ENCODE peak calls at places on chromosomes 5 and 9, in eight cellular contexts. O is SK-N-SH, F is uterus, G is H9, C is PC-3, S is ovary, K is Peyer's patch, I is lung. X is an unnamed sample.
A peak's percentile ranks its signal among the peaks of the same experiment; 100 is the strongest.

GRCh38 chr9:6133346-6134063 is 82.1 kb upstream of the IL33 start:
- DNase-seq in O (no peak), F (no peak), G (no peak), C (peak; percentile 72), S (no peak), K (no peak), I (no peak), X (no peak)

GRCh38 chr9:115758441-115758840 is 395.1 kb upstream of the PAPPA start:
- DNase-seq in O (no peak), F (no peak), G (no peak), C (no peak), S (no peak), K (no peak), I (no peak), X (no peak)

GRCh38 chr5:65928341-65928752 is 2.0 kb downstream of the ERBIN start:
- DNase-seq in O (no peak), F (no peak), G (no peak), C (no peak), S (no peak), K (no peak), I (no peak), X (no peak)

GRCh38 chr5:11941566-11941965 is 37.3 kb upstream of the CTNND2 start:
- DNase-seq in O (no peak), F (no peak), G (no peak), C (no peak), S (no peak), K (no peak), I (no peak), X (no peak)

GRCh38 chr5:168790037-168790635 is 211.0 kb upstream of the PANK3 start:
- DNase-seq in O (no peak), F (no peak), G (no peak), C (no peak), S (no peak), K (no peak), I (no peak), X (no peak)

GRCh38 chr9:133113928-133114351 is 7.1 kb downstream of the RALGDS start:
- DNase-seq in O (peak; percentile 83), F (peak; percentile 15), G (no peak), C (no peak), S (peak; percentile 47), K (no peak), I (no peak), X (no peak)

GRCh38 chr9:91298304-91298703 is 63.4 kb downstream of the AUH start:
- DNase-seq in O (no peak), F (no peak), G (no peak), C (no peak), S (no peak), K (no peak), I (no peak), X (no peak)

GRCh38 chr9:91376239-91376638 is 14.5 kb upstream of the AUH start:
- DNase-seq in O (no peak), F (no peak), G (no peak), C (no peak), S (no peak), K (no peak), I (no peak), X (no peak)

GRCh38 chr5:169577966-169578365 is 5.6 kb upstream of the SPDL1 start:
- DNase-seq in O (peak; percentile 8), F (no peak), G (no peak), C (peak; percentile 54), S (no peak), K (no peak), I (no peak), X (no peak)

GRCh38 chr5:147167529-147167928 is 67.3 kb upstream of the STK32A start:
- DNase-seq in O (no peak), F (no peak), G (no peak), C (no peak), S (no peak), K (no peak), I (no peak), X (no peak)

GRCh38 chr9:135948446-135948845 is 12.7 kb downstream of the UBAC1 start:
- DNase-seq in O (no peak), F (no peak), G (no peak), C (no peak), S (no peak), K (no peak), I (no peak), X (no peak)

GRCh38 chr9:87554976-87555375 is 57.3 kb downstream of the DAPK1 start:
- DNase-seq in O (no peak), F (no peak), G (no peak), C (no peak), S (no peak), K (no peak), I (no peak), X (peak; percentile 87)

GRCh38 chr9:129073404-129073803 is 7.5 kb upstream of the DOLPP1 start:
- DNase-seq in O (no peak), F (no peak), G (no peak), C (no peak), S (no peak), K (no peak), I (no peak), X (no peak)

GRCh38 chr5:88452820-88453219 is 184.2 kb upstream of the TMEM161B start:
- DNase-seq in O (no peak), F (no peak), G (no peak), C (peak; percentile 34), S (no peak), K (no peak), I (no peak), X (no peak)

GRCh38 chr9:127200106-127200862 is 64.3 kb upstream of the GARNL3 start:
- DNase-seq in O (no peak), F (no peak), G (no peak), C (no peak), S (no peak), K (no peak), I (no peak), X (no peak)

GRCh38 chr5:126003309-126003708 is 419.9 kb upstream of the GRAMD2B start:
- DNase-seq in O (no peak), F (peak; percentile 53), G (no peak), C (no peak), S (peak; percentile 68), K (no peak), I (no peak), X (no peak)

GRCh38 chr5:154077692-154078091 is 38.9 kb downstream of the MFAP3 start:
- DNase-seq in O (no peak), F (no peak), G (no peak), C (peak; percentile 71), S (no peak), K (no peak), I (peak; percentile 41), X (no peak)

GRCh38 chr5:140058212-140058932 is 15.3 kb upstream of the NRG2 start:
- DNase-seq in O (no peak), F (no peak), G (no peak), C (no peak), S (no peak), K (no peak), I (no peak), X (no peak)

GRCh38 chr5:140106101-140106500 is 7.8 kb upstream of the PURA start:
- DNase-seq in O (no peak), F (no peak), G (no peak), C (no peak), S (no peak), K (no peak), I (no peak), X (no peak)

GRCh38 chr5:76908166-76908565 is 44.7 kb upstream of the CRHBP start:
- DNase-seq in O (no peak), F (no peak), G (no peak), C (no peak), S (no peak), K (no peak), I (no peak), X (no peak)

GRCh38 chr9:113648586-113648985 is 185.1 kb downstream of the RGS3 start:
- DNase-seq in O (no peak), F (no peak), G (no peak), C (no peak), S (no peak), K (no peak), I (no peak), X (no peak)

GRCh38 chr5:91182763-91183162 is 200.4 kb downstream of the ARRDC3 start:
- DNase-seq in O (no peak), F (no peak), G (no peak), C (no peak), S (no peak), K (no peak), I (no peak), X (no peak)

GRCh38 chr9:79641055-79641454 is 69.3 kb downstream of the TLE4 start:
- DNase-seq in O (no peak), F (no peak), G (no peak), C (no peak), S (no peak), K (no peak), I (no peak), X (no peak)

GRCh38 chr9:38017149-38017884 is 51.7 kb downstream of the SHB start:
- DNase-seq in O (peak; percentile 80), F (no peak), G (peak; percentile 96), C (peak; percentile 60), S (no peak), K (no peak), I (peak; percentile 78), X (no peak)
- TF ChIP-seq CTCF in O (peak; percentile 45), F (peak; percentile 27), G (peak; percentile 64), C (peak; percentile 55), S (no peak), K (no peak), I (peak; percentile 16), X (peak; percentile 19)

DNA sequence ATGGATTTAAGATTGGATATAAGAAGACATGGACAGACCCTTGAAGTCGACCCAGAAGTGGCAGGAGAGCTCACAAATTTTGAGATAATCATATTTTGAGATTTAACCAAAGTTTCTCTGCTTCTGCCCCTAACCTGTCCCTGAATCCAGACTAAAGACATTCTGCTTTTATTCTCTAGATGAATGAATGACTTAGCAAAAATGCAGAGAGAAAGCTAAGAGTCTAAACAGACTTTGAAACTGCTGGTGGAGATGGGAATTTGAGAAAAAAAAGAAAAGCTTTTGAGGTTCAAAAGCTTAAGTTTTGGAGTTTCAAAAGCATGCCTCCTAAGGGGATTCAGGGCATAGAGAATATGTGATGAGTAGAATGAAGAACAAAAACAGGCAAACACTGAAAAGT is 85.2 kb upstream of the KLF9 start:
- DNase-seq in O (no peak), F (no peak), G (no peak), C (no peak), S (no peak), K (no peak), I (no peak), X (no peak)
- TF ChIP-seq CTCF in O (no peak), F (no peak), G (no peak), C (no peak), S (no peak), K (no peak), I (no peak), X (no peak)

GRCh38 chr9:34501889-34502425 is 20.8 kb downstream of the ENHO start:
- DNase-seq in O (no peak), F (peak; percentile 32), G (peak; percentile 54), C (peak; percentile 82), S (peak; percentile 67), K (no peak), I (peak; percentile 75), X (no peak)
- TF ChIP-seq CTCF in O (no peak), F (no peak), G (peak; percentile 54), C (peak; percentile 38), S (no peak), K (no peak), I (no peak), X (peak; percentile 31)

DNA sequence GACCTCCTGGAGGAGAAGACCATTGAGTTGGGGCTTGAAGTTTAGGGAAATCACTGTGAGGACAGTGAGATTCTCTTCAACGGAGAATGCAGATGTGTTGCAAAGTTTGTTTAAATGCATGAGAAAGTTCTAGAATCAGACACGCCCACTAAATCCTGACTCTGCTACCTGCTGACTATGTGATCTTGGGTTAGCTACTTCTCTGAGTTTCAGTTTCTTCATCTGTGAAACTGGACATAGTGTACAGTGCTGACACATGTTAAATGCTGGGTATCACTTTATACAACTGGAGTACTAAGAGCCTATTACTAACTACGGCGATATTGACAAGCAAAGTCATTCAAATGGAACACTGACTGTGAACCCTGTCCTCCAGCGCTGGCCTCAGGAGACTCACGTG is 255.5 kb downstream of the HSPA4 start:
- DNase-seq in O (no peak), F (no peak), G (no peak), C (no peak), S (no peak), K (no peak), I (no peak), X (no peak)
- TF ChIP-seq CTCF in O (no peak), F (no peak), G (no peak), C (no peak), S (no peak), K (no peak), I (no peak), X (no peak)

X was measured in esophagus muscularis mucosa.